ENCODE peak calls at places on chromosome 16, in five cellular contexts. G is progenitor cell of endocrine pancreas, L is heart left ventricle, V is SK-N-SH, E is cardiac muscle cell. N is an unnamed sample.
A peak's percentile ranks its signal among the peaks of the same experiment; 100 is the strongest.

GRCh38 chr16:58026139-58026704 is 668 bp downstream of the MMP15 start:
- DNase-seq in G (peak; percentile 28), L (peak; percentile 62), V (peak; percentile 81), E (no peak), N (no peak)

GRCh38 chr16:85392756-85393673 is 220.1 kb upstream of the GSE1 start:
- DNase-seq in E (no peak), G (no peak), V (no peak), L (peak; percentile 19), N (no peak)

GRCh38 chr16:10210979-10211378 is 28.8 kb upstream of the GRIN2A start:
- DNase-seq in V (no peak), L (no peak), E (no peak), G (no peak), N (no peak)

GRCh38 chr16:15653227-15653626 is 3.2 kb downstream of the NDE1 start:
- DNase-seq in E (no peak), L (peak; percentile 50), V (no peak), G (no peak), N (no peak)

GRCh38 chr16:82660078-82660645 is 33.4 kb downstream of the CDH13 start:
- DNase-seq in E (no peak), G (no peak), L (no peak), V (no peak), N (no peak)

GRCh38 chr16:9012848-9013507 is 49.3 kb upstream of the USP7 start:
- DNase-seq in L (no peak), G (peak; percentile 34), E (peak; percentile 45), V (peak; percentile 79), N (no peak)

GRCh38 chr16:84509032-84509950 is 4.8 kb upstream of the MEAK7 start:
- DNase-seq in V (no peak), G (no peak), L (no peak), E (no peak), N (no peak)

GRCh38 chr16:72921620-72922019 is 126.3 kb downstream of the ZFHX3 start:
- DNase-seq in E (no peak), G (no peak), L (no peak), V (peak; percentile 89), N (no peak)

GRCh38 chr16:65958096-65958495 is 408.4 kb upstream of the CDH5 start:
- DNase-seq in G (no peak), V (no peak), E (peak; percentile 9), L (no peak), N (no peak)

GRCh38 chr16:17404903-17405691 is 65.7 kb downstream of the XYLT1 start:
- DNase-seq in G (no peak), L (peak; percentile 65), V (peak; percentile 21), E (no peak), N (no peak)

GRCh38 chr16:35011-35775 is 18.2 kb downstream of the POLR3K start:
- DNase-seq in L (no peak), G (no peak), V (no peak), E (no peak), N (no peak)

GRCh38 chr16:89320717-89321501 is 103.4 kb downstream of the ZNF778 start:
- DNase-seq in V (no peak), G (no peak), L (peak; percentile 79), E (peak; percentile 47), N (no peak)

GRCh38 chr16:78249832-78250231 is 150.4 kb downstream of the WWOX start:
- DNase-seq in G (no peak), L (no peak), E (no peak), V (no peak), N (no peak)

GRCh38 chr16:78251115-78251514 is 151.7 kb downstream of the WWOX start:
- DNase-seq in E (no peak), L (no peak), G (no peak), V (no peak), N (no peak)

GRCh38 chr16:78244131-78244899 is 144.9 kb downstream of the WWOX start:
- DNase-seq in E (no peak), V (no peak), L (no peak), G (no peak), N (no peak)

GRCh38 chr16:78252757-78253156 is 153.3 kb downstream of the WWOX start:
- DNase-seq in V (no peak), E (no peak), G (no peak), L (no peak), N (no peak)

DNA sequence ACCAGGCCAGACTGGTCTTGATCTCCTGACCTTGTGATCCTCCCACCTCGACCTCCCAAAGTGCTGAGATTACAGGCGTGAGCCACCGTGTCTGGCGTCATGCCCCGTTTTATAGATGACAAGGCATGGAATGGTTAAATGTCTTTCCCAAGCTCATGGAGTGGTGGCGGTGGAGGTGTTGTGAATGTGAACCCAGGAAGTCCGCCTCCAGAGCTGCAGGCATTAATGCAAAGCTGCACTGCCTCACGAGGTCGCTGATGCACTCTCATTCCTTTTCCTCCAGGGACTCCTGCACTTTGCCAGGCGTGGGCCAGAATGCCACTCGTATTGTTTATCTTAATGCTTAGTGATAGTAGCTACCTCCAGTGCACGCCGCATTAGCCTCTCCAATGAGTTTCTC is 149.6 kb downstream of the WWOX start:
- DNase-seq in E (peak; percentile 53), V (no peak), L (peak; percentile 45), G (no peak), N (no peak)
- TF ChIP-seq CTCF in E (no peak), V (no peak), L (no peak), G (peak; percentile 46), N (no peak)

GRCh38 chr16:28977703-28978641 is 3.4 kb downstream of the SPNS1 start:
- DNase-seq in L (no peak), E (peak; percentile 30), G (peak; percentile 38), V (no peak), N (no peak)
- TF ChIP-seq CTCF in L (peak; percentile 14), E (peak; percentile 34), G (peak; percentile 71), V (peak; percentile 48), N (no peak)

DNA sequence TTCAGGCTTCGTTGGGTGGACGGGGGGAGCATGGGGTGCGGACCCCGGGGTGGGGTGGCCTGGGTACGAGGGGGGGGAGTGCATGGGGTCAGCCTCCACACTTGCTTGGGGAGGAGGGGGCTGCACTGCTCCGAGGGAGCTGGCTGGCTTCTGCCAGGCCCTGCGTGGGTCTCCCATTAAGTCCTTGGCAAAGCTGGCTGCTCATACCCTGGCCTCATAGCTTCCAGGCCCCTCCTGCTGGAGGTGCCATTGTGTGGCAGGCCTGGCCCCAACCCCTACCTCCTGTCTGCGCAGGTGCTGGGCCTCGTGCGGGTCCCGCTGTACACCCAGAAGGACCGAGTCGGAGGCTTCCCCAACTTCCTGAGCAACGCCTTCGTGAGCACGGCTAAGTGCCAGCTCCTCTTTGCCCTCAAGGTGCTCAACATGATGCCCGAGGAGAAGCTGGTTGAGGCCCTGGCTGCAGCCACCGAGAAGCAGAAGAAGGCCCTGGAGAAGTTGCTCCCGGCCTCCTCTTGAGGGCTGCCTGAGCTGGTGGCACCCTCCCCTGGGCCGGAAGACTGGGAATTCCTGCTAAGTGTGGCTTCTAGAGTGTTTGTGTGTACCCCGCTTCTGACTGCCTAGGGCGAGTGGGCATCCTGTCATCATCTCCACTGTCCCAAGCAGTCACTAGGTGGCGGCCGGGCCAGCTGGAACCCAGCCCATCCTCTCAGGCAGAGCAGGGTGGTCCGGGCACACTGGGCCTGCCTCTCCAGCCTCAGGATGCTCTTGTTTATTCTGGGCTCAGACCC is 1.5 kb downstream of the NUDT16L1 start:
- DNase-seq in L (peak; percentile 53), E (no peak), G (no peak), V (peak; percentile 58), N (no peak)
- TF ChIP-seq CTCF in L (no peak), E (no peak), G (no peak), V (no peak), N (no peak)

DNA sequence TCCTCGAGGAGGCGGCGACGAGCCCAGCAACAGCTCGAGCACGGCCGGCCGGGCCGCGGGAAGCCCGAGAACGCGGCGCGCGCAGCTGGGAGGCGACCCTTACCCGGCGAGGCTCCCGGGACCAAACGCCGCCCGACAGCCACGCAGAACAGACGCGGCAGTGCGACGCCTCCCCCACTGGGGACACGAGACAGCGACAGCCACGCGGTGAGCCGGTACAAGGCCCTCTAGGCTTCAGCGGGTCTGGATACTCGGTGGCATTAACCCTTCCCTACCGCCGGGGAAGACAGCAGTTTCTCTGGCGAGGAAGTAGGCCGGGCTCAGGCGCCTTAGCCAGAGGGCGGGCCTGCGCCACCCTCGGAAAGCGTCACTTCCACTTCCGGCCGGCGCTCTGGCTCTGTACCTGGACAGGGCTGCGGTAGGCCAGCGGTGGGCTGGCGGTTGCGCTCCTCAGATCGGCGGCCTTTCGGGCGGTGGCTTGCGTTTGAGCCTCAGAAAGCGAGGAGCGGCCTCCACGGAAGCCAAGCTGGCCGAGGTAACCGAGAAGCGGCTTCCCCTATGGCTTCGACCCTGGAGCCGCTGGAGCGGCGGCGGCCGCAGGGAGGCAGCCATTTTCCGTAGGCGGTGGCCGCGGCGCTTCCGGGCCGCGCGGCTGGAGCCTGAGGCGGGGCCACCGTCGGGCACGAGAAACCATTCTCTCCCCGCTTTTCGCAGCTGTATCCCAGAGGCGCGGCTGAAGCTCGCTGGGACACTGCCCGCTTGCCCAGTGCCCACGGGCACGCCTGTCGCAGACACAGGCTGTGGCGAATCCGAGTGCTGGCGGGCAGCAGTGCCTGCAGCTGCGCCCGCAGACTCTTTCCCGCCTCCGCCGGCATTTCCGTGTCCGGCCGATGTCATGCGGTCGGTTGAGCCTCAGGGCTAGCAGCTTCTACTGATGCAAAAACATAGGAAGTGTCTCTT is at the start of the genes TIGD7 and ZNF75A:
- DNase-seq in V (peak; percentile 90), L (peak; percentile 93), G (peak; percentile 61), E (peak; percentile 93), N (no peak)
- TF ChIP-seq CTCF in V (peak; percentile 14), L (no peak), G (peak; percentile 6), E (peak; percentile 22), N (no peak)

GRCh38 chr16:1133271-1133670 is 19.6 kb upstream of the CACNA1H start:
- DNase-seq in V (no peak), E (no peak), G (no peak), L (no peak), N (no peak)
- TF ChIP-seq CTCF in V (no peak), E (no peak), G (no peak), L (no peak), N (no peak)

GRCh38 chr16:24522751-24523150 is 16.6 kb upstream of the RBBP6 start:
- DNase-seq in E (no peak), L (no peak), V (no peak), G (no peak), N (no peak)

GRCh38 chr16:24525970-24526559 is 13.3 kb upstream of the RBBP6 start:
- DNase-seq in L (no peak), V (no peak), E (no peak), G (no peak), N (no peak)

GRCh38 chr16:24524855-24525652 is 14.3 kb upstream of the RBBP6 start:
- DNase-seq in E (no peak), G (no peak), V (no peak), L (no peak), N (no peak)

GRCh38 chr16:24520983-24521382 is 18.4 kb upstream of the RBBP6 start:
- DNase-seq in L (no peak), G (no peak), E (no peak), V (no peak), N (no peak)

GRCh38 chr16:24523569-24523968 is 15.8 kb upstream of the RBBP6 start:
- DNase-seq in V (peak; percentile 64), G (no peak), L (no peak), E (peak; percentile 52), N (no peak)
- TF ChIP-seq CTCF in V (no peak), G (no peak), L (no peak), E (no peak), N (no peak)

GRCh38 chr16:3152273-3153076 is 17.6 kb downstream of the ZNF213 start:
- DNase-seq in G (peak; percentile 71), V (peak; percentile 80), E (peak; percentile 78), L (peak; percentile 86), N (peak; percentile 86)
- TF ChIP-seq CTCF in G (peak; percentile 39), V (peak; percentile 62), E (peak; percentile 46), L (peak; percentile 33), N (no peak)